ENCODE peak calls at places on chromosome 21, in eight cellular contexts. T is sigmoid colon, E is HCT116, N is heart left ventricle, H is heart right ventricle, B is A549, V is keratinocyte, A is pancreas. G is an unnamed sample.

GRCh38 chr21:35024475-35024874 is 24.6 kb downstream of the RUNX1 start:
- DNase-seq in A (no peak), H (no peak), B (no peak), N (no peak), T (no peak), E (no peak), V (no peak), G (no peak)

GRCh38 chr21:43684424-43684823 is 25.1 kb downstream of the RRP1B start:
- DNase-seq in B (no peak), N (no peak), T (no peak), V (no peak), H (no peak), E (no peak), A (no peak), G (no peak)

GRCh38 chr21:43361493-43362296 is 65.2 kb downstream of the SIK1 start:
- DNase-seq in V (peak), A (no peak), B (no peak), N (peak), T (peak), H (peak), E (no peak), G (peak)

GRCh38 chr21:37551406-37552355 is 185.1 kb downstream of the DYRK1A start:
- DNase-seq in N (no peak), T (peak), V (no peak), H (no peak), E (no peak), A (no peak), B (no peak), G (no peak)

GRCh38 chr21:18498428-18498827 is 94.8 kb upstream of the TMPRSS15 start:
- DNase-seq in B (no peak), N (no peak), V (no peak), A (no peak), T (no peak), H (no peak), E (no peak), G (no peak)

GRCh38 chr21:46551636-46552241 is 53.1 kb downstream of the S100B start:
- DNase-seq in E (no peak), N (no peak), B (no peak), V (no peak), A (no peak), H (no peak), T (peak), G (no peak)

GRCh38 chr21:46052703-46053651 is 44.9 kb upstream of the COL6A2 start:
- DNase-seq in A (no peak), T (peak), V (no peak), N (no peak), H (no peak), B (peak), E (peak), G (no peak)

GRCh38 chr21:36350282-36350910 is 30.4 kb downstream of the MORC3 start:
- DNase-seq in N (no peak), H (no peak), B (no peak), A (no peak), V (no peak), E (no peak), T (no peak), G (no peak)

GRCh38 chr21:37530901-37531351 is 164.4 kb downstream of the DYRK1A start:
- DNase-seq in E (no peak), V (no peak), T (no peak), B (no peak), H (no peak), A (no peak), N (no peak), G (no peak)

GRCh38 chr21:35075546-35075945 is 26.4 kb upstream of the RUNX1 start:
- DNase-seq in T (peak), N (no peak), V (peak), B (peak), H (no peak), A (no peak), E (no peak), G (peak)

GRCh38 chr21:17472167-17472566 is 40.7 kb upstream of the CXADR start:
- DNase-seq in T (no peak), B (no peak), H (no peak), N (no peak), E (no peak), V (no peak), A (no peak), G (no peak)

GRCh38 chr21:34939673-34940321 is 109.3 kb downstream of the RUNX1 start:
- DNase-seq in N (no peak), E (no peak), H (no peak), B (no peak), T (no peak), V (no peak), A (no peak), G (no peak)

GRCh38 chr21:35469446-35469845 is 420.3 kb upstream of the RUNX1 start:
- DNase-seq in N (no peak), V (no peak), B (no peak), A (no peak), H (no peak), E (no peak), T (no peak), G (no peak)

GRCh38 chr21:41851090-41851790 is 27.9 kb downstream of the PRDM15 start:
- DNase-seq in T (no peak), E (no peak), A (no peak), B (no peak), N (no peak), V (no peak), H (no peak), G (no peak)

GRCh38 chr21:42237577-42237976 is 18.6 kb downstream of the ABCG1 start:
- DNase-seq in N (no peak), E (no peak), T (no peak), A (no peak), V (no peak), B (no peak), H (no peak), G (no peak)

GRCh38 chr21:42400525-42400924 is 3.2 kb upstream of the UBASH3A start:
- DNase-seq in A (no peak), V (no peak), B (no peak), H (no peak), N (no peak), E (no peak), T (no peak), G (no peak)

GRCh38 chr21:42388740-42389448 is 7.0 kb downstream of the TMPRSS3 start:
- DNase-seq in V (no peak), N (no peak), A (peak), E (no peak), T (peak), H (no peak), B (no peak), G (no peak)

GRCh38 chr21:35102488-35103407 is 53.6 kb upstream of the RUNX1 start:
- DNase-seq in H (peak), N (peak), V (no peak), A (no peak), T (peak), B (no peak), E (no peak), G (no peak)

GRCh38 chr21:17819878-17820232 is 699 bp upstream of the C21orf91 start:
- DNase-seq in E (no peak), V (no peak), N (no peak), B (no peak), T (no peak), A (no peak), H (no peak), G (peak)

GRCh38 chr21:34886554-34887385 is 162.3 kb downstream of the RUNX1 start:
- DNase-seq in H (peak), N (peak), A (peak), B (no peak), T (peak), E (no peak), V (no peak), G (no peak)

GRCh38 chr21:36395353-36396111 is 10.3 kb downstream of the CHAF1B start:
- DNase-seq in H (no peak), N (no peak), A (no peak), V (no peak), E (no peak), B (no peak), T (peak), G (no peak)

GRCh38 chr21:9760398-9761074 is 760.8 kb upstream of the TPTE start:
- DNase-seq in A (no peak), V (no peak), H (no peak), N (no peak), B (no peak), E (no peak), T (no peak), G (no peak)

GRCh38 chr21:35603471-35603870 is 456.9 kb downstream of the SETD4 start:
- DNase-seq in E (no peak), A (peak), V (no peak), H (no peak), N (no peak), B (no peak), T (no peak), G (no peak)

GRCh38 chr21:29637553-29637952 is 302.2 kb downstream of the GRIK1 start:
- DNase-seq in V (no peak), A (no peak), B (no peak), E (no peak), T (no peak), N (no peak), H (no peak), G (no peak)

GRCh38 chr21:36550761-36551160 is 70.8 kb upstream of the CLDN14 start:
- DNase-seq in N (no peak), A (no peak), H (no peak), B (no peak), V (no peak), T (no peak), E (no peak), G (no peak)

GRCh38 chr21:43716376-43717165 is 2.4 kb upstream of the PDXK start:
- DNase-seq in V (no peak), H (no peak), B (no peak), E (no peak), A (no peak), T (no peak), N (no peak), G (no peak)

GRCh38 chr21:44734841-44735240 is 23.5 kb upstream of the TSPEAR start:
- DNase-seq in H (no peak), V (no peak), T (no peak), A (no peak), B (no peak), E (no peak), N (no peak), G (no peak)
- H3K27ac ChIP-seq in H (no peak), V (no peak), T (no peak), A (no peak), B (no peak), E (no peak), N (no peak), G (no peak)

GRCh38 chr21:21182401-21182800 is 184.2 kb downstream of the NCAM2 start:
- DNase-seq in T (no peak), N (no peak), B (no peak), A (no peak), H (no peak), E (no peak), V (no peak), G (no peak)
- TF ChIP-seq CTCF in T (no peak), N (no peak), B (no peak), A (no peak), H (no peak), E (no peak), V (no peak), G (no peak)

DNA sequence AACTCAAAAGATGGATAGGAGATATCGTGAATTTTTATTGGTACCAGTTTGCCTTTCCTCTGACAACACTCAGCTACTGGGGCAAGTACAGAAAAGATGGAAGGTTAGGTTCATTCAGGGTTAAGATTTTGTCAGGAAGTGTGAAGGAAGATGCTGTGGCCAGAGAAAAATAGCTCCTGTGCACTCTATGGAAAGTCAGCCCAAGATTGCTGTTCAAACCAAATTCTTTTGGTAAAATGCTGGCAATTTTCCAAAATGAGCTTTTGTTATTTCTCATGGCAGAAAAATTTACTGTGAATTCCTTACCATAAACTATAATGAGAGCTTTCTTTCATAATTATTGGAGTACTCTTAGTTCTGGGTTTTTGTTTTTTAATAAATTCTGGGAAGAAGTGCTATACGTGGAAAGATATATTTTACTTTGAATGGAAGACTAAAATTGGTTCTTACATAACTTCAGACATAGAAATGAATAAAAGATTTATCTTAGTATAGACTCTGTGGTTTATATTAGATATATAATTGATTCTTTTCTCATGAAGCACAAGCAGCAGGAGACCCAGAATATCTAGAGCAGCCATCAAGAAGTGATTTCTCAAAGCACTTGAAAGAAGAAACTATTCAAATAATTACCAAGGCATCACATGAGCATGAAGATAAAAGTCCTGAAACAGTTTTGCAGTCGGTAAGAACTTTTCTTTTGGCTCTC is 112.2 kb downstream of the USP25 start:
- DNase-seq in E (no peak), V (no peak), A (no peak), H (no peak), B (no peak), T (no peak), N (no peak), G (peak)
- H3K27ac ChIP-seq in E (no peak), V (no peak), A (no peak), H (no peak), B (no peak), T (no peak), N (no peak), G (peak)

GRCh38 chr21:32096411-32096810 is 182.4 kb downstream of the MIS18A start:
- DNase-seq in V (no peak), A (no peak), N (no peak), T (no peak), B (peak), H (no peak), E (peak), G (no peak)
- TF ChIP-seq CTCF in V (no peak), A (no peak), N (peak), T (no peak), B (peak), H (no peak), E (peak), G (no peak)

DNA sequence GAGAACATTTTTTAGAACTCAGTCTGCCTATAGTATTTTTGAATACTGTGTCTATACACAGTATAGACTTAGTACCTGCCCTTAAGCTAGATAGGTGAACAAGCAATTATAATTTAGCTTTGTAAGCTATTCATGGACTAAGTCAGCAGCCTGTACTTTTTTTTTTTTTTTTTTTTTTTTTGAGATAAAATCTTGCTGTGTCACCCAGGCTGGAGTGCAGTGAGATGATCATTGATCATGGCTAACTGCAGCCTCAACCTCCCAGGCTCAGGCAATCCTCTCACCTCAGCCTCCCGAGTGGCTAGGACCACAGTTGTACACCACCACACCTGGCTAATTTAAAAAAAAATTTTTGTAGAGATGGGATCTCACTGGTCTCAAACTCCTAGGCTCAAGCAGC is 17.2 kb downstream of the ITSN1 start:
- DNase-seq in A (no peak), B (no peak), H (no peak), V (no peak), N (no peak), T (no peak), E (no peak), G (no peak)
- H3K27ac ChIP-seq in A (no peak), B (no peak), H (no peak), V (no peak), N (peak), T (no peak), E (no peak), G (no peak)

GRCh38 chr21:40717008-40717407 is 129.9 kb downstream of the DSCAM start:
- DNase-seq in B (no peak), A (no peak), E (no peak), T (no peak), H (no peak), N (no peak), V (no peak), G (no peak)
- TF ChIP-seq CTCF in B (no peak), A (no peak), E (no peak), T (no peak), H (no peak), N (no peak), V (no peak), G (no peak)

GRCh38 chr21:14985306-14985705 is 79.5 kb downstream of the NRIP1 start:
- DNase-seq in A (no peak), H (no peak), N (no peak), B (no peak), E (no peak), T (no peak), V (no peak), G (no peak)

GRCh38 chr21:14977814-14978213 is 87.0 kb downstream of the NRIP1 start:
- DNase-seq in H (no peak), E (no peak), N (no peak), T (no peak), A (no peak), V (no peak), B (no peak), G (no peak)

GRCh38 chr21:14981246-14981645 is 83.6 kb downstream of the NRIP1 start:
- DNase-seq in E (no peak), H (no peak), V (no peak), N (no peak), T (no peak), A (no peak), B (no peak), G (no peak)

GRCh38 chr21:14979264-14979663 is 85.5 kb downstream of the NRIP1 start:
- DNase-seq in B (no peak), H (no peak), N (no peak), E (no peak), A (no peak), V (no peak), T (no peak), G (no peak)

DNA sequence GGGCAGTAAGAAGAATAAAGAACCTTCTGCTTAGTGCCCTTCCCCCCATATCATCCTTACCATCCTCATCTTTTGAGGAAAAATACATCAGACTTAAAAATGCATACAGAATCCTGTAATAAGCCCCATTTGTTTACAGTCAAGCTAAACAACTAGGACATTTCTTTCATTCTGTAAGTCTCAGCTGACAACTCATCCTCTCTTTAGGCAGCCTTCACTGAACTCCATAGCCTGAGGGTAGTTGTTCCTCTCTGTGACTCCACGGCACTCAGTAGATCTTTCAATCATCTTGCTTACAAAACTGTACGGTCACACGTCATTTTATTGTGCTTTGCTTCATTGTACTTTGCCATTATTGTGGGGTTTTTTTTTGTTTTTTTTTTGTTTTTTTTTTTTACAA is 82.5 kb downstream of the NRIP1 start:
- DNase-seq in T (no peak), E (no peak), H (no peak), A (no peak), V (no peak), N (no peak), B (no peak), G (no peak)
- H3K27ac ChIP-seq in T (no peak), E (no peak), H (no peak), A (no peak), V (no peak), N (no peak), B (no peak), G (no peak)

GRCh38 chr21:39087976-39088370 is 95.3 kb downstream of the PSMG1 start:
- DNase-seq in H (no peak), E (no peak), N (no peak), B (no peak), A (no peak), V (no peak), T (no peak), G (no peak)

GRCh38 chr21:39084979-39085729 is 98.1 kb downstream of the PSMG1 start:
- DNase-seq in A (no peak), T (no peak), B (no peak), N (no peak), H (no peak), V (no peak), E (no peak), G (no peak)

GRCh38 chr21:39085843-39086415 is 97.3 kb downstream of the PSMG1 start:
- DNase-seq in E (no peak), N (no peak), B (no peak), H (no peak), V (no peak), A (no peak), T (no peak), G (no peak)

GRCh38 chr21:39087238-39087975 is 95.8 kb downstream of the PSMG1 start:
- DNase-seq in E (no peak), B (no peak), T (no peak), N (peak), V (no peak), H (peak), A (no peak), G (no peak)

GRCh38 chr21:39086547-39086946 is 96.7 kb downstream of the PSMG1 start:
- DNase-seq in A (no peak), V (no peak), E (no peak), H (no peak), T (no peak), B (no peak), N (no peak), G (no peak)
- TF ChIP-seq CTCF in A (no peak), V (no peak), E (peak), H (no peak), T (no peak), B (peak), N (peak), G (no peak)

GRCh38 chr21:15564907-15565306 is 164.9 kb upstream of the USP25 start:
- DNase-seq in T (no peak), N (no peak), B (no peak), E (no peak), H (no peak), A (no peak), V (no peak), G (no peak)
- H3K27ac ChIP-seq in T (no peak), N (no peak), B (no peak), E (no peak), H (no peak), A (no peak), V (no peak), G (no peak)